ENCODE peak calls at places on chromosomes 6 and 20, in five cellular contexts. J, B, S, P and U are unnamed samples. For H3K9me3, the result is how much of the 10 kb centered on the place peaks cover.

GRCh38 chr6:36104836-36105235 is 25.5 kb upstream of the MAPK13 start:
- DNase-seq in S (no peak), J (no peak), P (no peak), B (no peak), U (no peak)

GRCh38 chr20:61588356-61589054 is 336.4 kb downstream of the CDH4 start:
- DNase-seq in B (no peak), S (no peak), P (no peak), J (no peak), U (no peak)

GRCh38 chr6:1023229-1023628 is 288.7 kb upstream of the FOXQ1 start:
- DNase-seq in P (no peak), S (no peak), J (no peak), B (no peak), U (no peak)

GRCh38 chr20:33689973-33690372 is 3.8 kb upstream of the E2F1 start:
- DNase-seq in P (no peak), S (no peak), B (peak), J (peak), U (no peak)

GRCh38 chr6:6834356-6835342 is 246.1 kb downstream of the LY86 start:
- DNase-seq in J (no peak), B (no peak), P (no peak), S (no peak), U (peak)

GRCh38 chr6:53313784-53314382 is 34.9 kb downstream of the ELOVL5 start:
- DNase-seq in P (no peak), S (no peak), B (no peak), J (no peak), U (no peak)

GRCh38 chr6:74731921-74732320 is 473.9 kb downstream of the COL12A1 start:
- DNase-seq in P (no peak), J (no peak), S (no peak), B (no peak), U (no peak)

GRCh38 chr6:134491473-134491872 is 173.6 kb upstream of the SGK1 start:
- DNase-seq in S (no peak), P (no peak), B (no peak), J (no peak), U (no peak)

GRCh38 chr6:30071858-30072257 is 3.7 kb downstream of the RNF39 start:
- DNase-seq in S (no peak), P (no peak), J (no peak), B (no peak), U (no peak)

GRCh38 chr6:56708810-56709597 is 66.3 kb upstream of the DST start:
- DNase-seq in P (no peak), J (no peak), B (no peak), S (no peak), U (no peak)

GRCh38 chr6:34237316-34237721 is 646 bp downstream of the HMGA1 start:
- DNase-seq in S (no peak), P (no peak), B (peak), J (no peak), U (peak)

DNA sequence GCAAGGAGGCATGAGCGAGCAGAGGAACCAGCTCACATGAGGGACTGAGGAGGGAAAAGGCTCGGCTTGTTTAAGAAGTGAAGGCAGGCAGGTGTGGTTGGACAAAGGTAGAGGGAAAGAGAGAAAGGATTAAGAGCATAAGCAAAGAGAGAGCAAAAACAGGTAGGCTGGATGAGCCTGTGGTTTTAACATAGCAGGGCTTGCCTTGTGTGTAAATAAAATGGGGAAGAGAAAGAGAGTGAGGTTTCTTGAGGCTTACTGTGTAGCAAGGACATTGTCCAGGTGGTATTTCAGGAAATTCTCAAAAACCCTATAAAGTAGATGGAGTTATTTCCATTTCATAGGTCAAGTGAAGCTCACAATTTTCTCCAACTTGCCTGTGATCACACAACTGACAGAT is 93.9 kb upstream of the HDAC2 start:
- DNase-seq in S (no peak), J (no peak), P (no peak), B (no peak), U (no peak)
- TF ChIP-seq CTCF in S (no peak), J (no peak), P (no peak), B (no peak), U (no peak)

GRCh38 chr6:167408235-167408869 is 83.5 kb downstream of the TTLL2 start:
- DNase-seq in S (no peak), P (no peak), B (no peak), J (no peak), U (no peak)

GRCh38 chr6:167409078-167409477 is 84.2 kb downstream of the TTLL2 start:
- DNase-seq in S (no peak), P (no peak), B (no peak), J (no peak), U (no peak)

GRCh38 chr6:167407239-167408064 is 82.6 kb downstream of the TTLL2 start:
- DNase-seq in P (no peak), S (no peak), J (no peak), B (no peak), U (no peak)

GRCh38 chr6:167409689-167410088 is 84.8 kb downstream of the TTLL2 start:
- DNase-seq in B (no peak), P (no peak), J (no peak), S (no peak), U (no peak)

DNA sequence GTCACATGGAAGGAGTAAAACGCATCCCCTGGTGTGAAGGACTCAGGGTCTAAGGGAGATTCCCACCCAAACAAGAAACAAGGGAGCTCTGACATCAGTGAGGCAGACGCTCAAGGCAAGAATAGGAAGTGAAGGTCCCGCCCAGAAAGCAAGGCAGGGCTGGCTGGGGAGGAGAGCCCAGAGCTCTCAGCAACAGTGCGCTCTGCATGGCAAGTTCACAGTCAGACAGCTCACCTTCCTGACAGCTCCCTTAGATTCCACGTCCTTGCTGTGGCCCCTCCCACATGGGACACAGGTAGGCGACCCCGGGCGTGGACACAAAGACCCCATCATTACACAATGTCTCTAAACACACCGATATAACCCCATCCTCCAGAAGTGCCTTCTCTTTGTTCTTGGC is 85.6 kb downstream of the TTLL2 start:
- DNase-seq in B (no peak), P (no peak), S (no peak), J (no peak), U (no peak)
- H3K9me3 ChIP-seq in B (under half), P (under half), S (under half), J (under half), U (under half)

DNA sequence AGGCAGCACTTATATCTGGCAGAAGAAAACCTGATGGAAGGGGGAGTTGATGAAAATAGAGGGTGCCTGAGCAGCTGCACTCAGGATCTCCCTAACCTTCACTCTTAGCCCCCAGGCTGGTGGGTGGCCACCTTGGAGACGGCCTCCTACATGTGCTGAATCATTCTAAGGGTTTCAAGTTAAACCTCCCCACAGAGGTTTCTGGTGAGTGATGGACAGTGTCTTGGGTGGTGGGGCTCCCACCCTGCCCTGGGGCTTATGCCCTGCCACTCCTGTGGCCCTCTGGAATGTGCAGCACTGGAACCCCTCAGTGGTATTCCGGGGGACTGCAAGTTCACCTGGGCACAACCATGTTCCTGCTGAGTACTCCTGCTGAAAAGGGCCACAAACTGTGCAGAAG is 357.2 kb downstream of the CD83 start:
- DNase-seq in B (no peak), S (no peak), J (no peak), P (no peak), U (no peak)
- TF ChIP-seq CTCF in B (no peak), S (no peak), J (no peak), P (no peak), U (no peak)

GRCh38 chr20:30937790-30938189 is 319.7 kb upstream of the DEFB115 start:
- DNase-seq in P (no peak), S (no peak), B (no peak), J (no peak), U (no peak)
- H3K9me3 ChIP-seq in P (under half), S (under half), B (under half), J (under half), U (under half)

GRCh38 chr20:50058646-50059398 is 54.1 kb downstream of the UBE2V1 start:
- DNase-seq in B (no peak), S (no peak), J (no peak), P (no peak), U (no peak)
- TF ChIP-seq CTCF in B (no peak), S (no peak), J (no peak), P (no peak), U (no peak)

GRCh38 chr20:46456255-46457028 is 50.0 kb upstream of the ELMO2 start:
- DNase-seq in B (no peak), P (no peak), J (no peak), S (no peak), U (no peak)
- H3K9me3 ChIP-seq in B (under half), P (under half), J (under half), S (under half), U (under half)

DNA sequence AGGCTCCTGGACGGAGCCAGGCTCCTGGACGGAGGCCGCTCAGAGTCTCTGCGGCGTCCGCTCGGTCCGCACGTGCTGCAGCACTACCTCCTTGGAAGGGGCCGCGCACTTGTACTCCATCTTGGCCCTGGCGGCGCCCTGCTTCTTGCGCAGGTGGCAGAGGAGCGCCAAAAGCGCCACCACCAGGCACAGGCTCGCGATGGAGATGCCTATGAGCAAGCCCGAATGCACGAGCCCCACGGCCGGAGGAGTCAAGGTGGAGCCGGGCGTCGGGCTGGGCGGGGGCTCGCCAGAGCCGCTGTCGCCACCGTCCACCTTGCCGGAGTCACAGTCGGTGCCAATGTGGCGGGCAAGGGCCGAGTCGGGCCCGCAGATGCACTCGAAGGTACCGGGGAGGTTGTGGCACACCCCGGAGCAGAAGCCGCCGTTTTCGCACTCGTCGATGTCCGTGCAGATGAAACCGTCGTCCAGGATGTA is 1.7 kb downstream of the THBD start:
- DNase-seq in P (no peak), S (no peak), B (peak), J (no peak), U (no peak)
- TF ChIP-seq CTCF in P (no peak), S (no peak), B (no peak), J (no peak), U (no peak)

GRCh38 chr6:99216959-99217358 is 132.5 kb downstream of the FAXC start:
- DNase-seq in J (no peak), P (no peak), B (no peak), S (no peak), U (no peak)
- H3K9me3 ChIP-seq in J (under half), P (under half), B (under half), S (under half), U (under half)